ENCODE peak calls at places on chromosomes 5 and 9, in six cellular contexts. O is GM12878, W is HepG2, K is GM12891, S is H1, T is K562. I is an unnamed sample.

GRCh38 chr5:31502506-31502905 is 29.4 kb downstream of the DROSHA start:
- DNase-seq in K (no peak), W (no peak), O (no peak), T (no peak), S (no peak), I (no peak)

GRCh38 chr9:129783516-129784361 is 19.2 kb upstream of the TOR1B start:
- DNase-seq in W (peak), K (peak), T (peak), O (peak), S (peak), I (peak)

GRCh38 chr9:95313010-95313498 is 4.5 kb downstream of the FANCC start:
- DNase-seq in K (peak), W (peak), O (no peak), T (no peak), S (peak), I (no peak)

GRCh38 chr9:124934290-124934689 is 6.6 kb downstream of the GOLGA1 start:
- DNase-seq in O (peak), W (no peak), K (no peak), T (no peak), S (no peak), I (no peak)

GRCh38 chr5:140794594-140795258 is at the start of gene PCDHA2:
- DNase-seq in K (no peak), T (no peak), S (no peak), W (no peak), O (no peak), I (no peak)

GRCh38 chr5:23412515-23412914 is 94.9 kb upstream of the PRDM9 start:
- DNase-seq in W (no peak), S (no peak), K (no peak), T (no peak), O (no peak), I (no peak)

GRCh38 chr5:37717613-37718431 is 122.0 kb downstream of the GDNF start:
- DNase-seq in S (no peak), O (no peak), T (no peak), W (peak), K (no peak), I (no peak)

GRCh38 chr5:55603947-55604346 is 69.2 kb upstream of the PLPP1 start:
- DNase-seq in S (no peak), T (no peak), O (no peak), W (no peak), K (no peak), I (no peak)

GRCh38 chr9:134469041-134469875 is 143.0 kb downstream of the RXRA start:
- DNase-seq in O (no peak), S (no peak), T (no peak), W (no peak), K (no peak), I (no peak)

GRCh38 chr9:112849363-112849922 is 41.2 kb downstream of the SLC46A2 start:
- DNase-seq in O (no peak), S (no peak), W (no peak), T (no peak), K (no peak), I (no peak)

GRCh38 chr5:96245401-96246091 is 187.5 kb downstream of the PCSK1 start:
- DNase-seq in T (no peak), W (peak), O (no peak), S (no peak), K (no peak), I (no peak)

GRCh38 chr5:96248152-96248551 is 184.9 kb downstream of the PCSK1 start:
- DNase-seq in T (no peak), O (no peak), S (no peak), K (no peak), W (no peak), I (no peak)

GRCh38 chr5:96244696-96245095 is 188.4 kb downstream of the PCSK1 start:
- DNase-seq in W (no peak), T (no peak), K (no peak), O (no peak), S (no peak), I (no peak)

GRCh38 chr5:96247097-96247675 is 185.9 kb downstream of the PCSK1 start:
- DNase-seq in K (no peak), W (no peak), S (no peak), O (no peak), T (no peak), I (no peak)

GRCh38 chr5:96247733-96248132 is 185.3 kb downstream of the PCSK1 start:
- DNase-seq in K (no peak), W (no peak), O (no peak), S (no peak), T (no peak), I (no peak)
- TF ChIP-seq TAF1 in K (no peak), W (no peak), O (no peak), S (no peak), T (no peak), I (no peak)

GRCh38 chr9:26950521-26950920 is 3.5 kb upstream of the PLAA start:
- DNase-seq in O (no peak), K (no peak), W (no peak), S (no peak), T (no peak), I (no peak)

GRCh38 chr9:26955222-26955903 is 849 bp upstream of the IFT74 start:
- DNase-seq in S (no peak), O (no peak), T (no peak), W (no peak), K (no peak), I (no peak)

GRCh38 chr9:26951794-26952193 is 4.4 kb upstream of the IFT74 start:
- DNase-seq in K (no peak), O (no peak), T (no peak), S (no peak), W (no peak), I (no peak)

GRCh38 chr9:26954050-26954508 is 2.1 kb upstream of the IFT74 start:
- DNase-seq in T (no peak), K (no peak), O (no peak), S (no peak), W (no peak), I (no peak)

DNA sequence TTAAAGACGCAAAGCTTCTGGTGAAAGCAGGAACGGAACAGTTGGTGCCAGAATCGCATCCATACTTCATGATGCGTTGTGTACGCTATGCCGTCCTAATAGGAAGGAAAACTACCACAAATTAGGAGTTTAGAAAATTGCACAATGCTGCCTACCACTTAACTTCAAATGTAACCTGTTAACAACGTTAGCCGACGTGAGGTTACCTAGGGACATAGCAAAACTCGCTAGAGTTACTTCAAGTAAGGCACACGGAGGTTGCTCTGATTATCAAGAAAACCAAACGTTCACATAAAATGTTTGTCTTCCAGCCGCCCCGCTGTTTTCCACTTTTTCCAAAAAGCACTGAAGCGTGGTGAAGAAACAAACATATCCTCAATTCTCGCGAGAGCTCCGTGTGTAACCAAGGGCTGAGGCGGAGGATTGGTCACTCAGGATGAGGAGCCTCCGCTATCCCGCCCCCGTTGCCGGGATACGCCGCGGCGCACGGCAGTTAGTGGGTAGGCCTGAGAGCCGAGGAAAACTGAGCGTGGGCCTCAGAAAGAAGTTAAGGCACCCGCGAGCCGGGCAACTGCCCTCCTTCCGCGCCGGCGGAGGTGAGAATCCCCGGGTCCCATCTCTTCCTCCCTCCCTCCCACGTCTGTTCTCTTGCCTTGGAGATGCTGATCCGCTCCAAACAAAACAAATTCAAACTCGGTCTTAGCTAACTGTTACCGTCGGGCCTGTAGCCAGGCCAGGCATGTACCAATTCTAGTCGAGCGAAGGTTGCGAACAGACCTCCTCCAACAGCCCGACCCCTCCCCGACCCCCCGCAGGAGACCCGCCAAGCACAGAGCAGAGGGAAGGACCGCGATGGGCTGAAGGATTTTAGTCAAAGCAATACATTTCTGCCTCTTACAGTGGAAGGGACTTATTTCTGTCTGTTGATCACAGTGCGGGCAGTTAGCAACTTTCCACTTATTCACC is at the start of gene IFT74:
- DNase-seq in S (peak), W (peak), K (peak), O (peak), T (peak), I (peak)
- TF ChIP-seq POLR2A in S (no peak), W (peak), K (peak), O (peak), T (peak), I (peak)

DNA sequence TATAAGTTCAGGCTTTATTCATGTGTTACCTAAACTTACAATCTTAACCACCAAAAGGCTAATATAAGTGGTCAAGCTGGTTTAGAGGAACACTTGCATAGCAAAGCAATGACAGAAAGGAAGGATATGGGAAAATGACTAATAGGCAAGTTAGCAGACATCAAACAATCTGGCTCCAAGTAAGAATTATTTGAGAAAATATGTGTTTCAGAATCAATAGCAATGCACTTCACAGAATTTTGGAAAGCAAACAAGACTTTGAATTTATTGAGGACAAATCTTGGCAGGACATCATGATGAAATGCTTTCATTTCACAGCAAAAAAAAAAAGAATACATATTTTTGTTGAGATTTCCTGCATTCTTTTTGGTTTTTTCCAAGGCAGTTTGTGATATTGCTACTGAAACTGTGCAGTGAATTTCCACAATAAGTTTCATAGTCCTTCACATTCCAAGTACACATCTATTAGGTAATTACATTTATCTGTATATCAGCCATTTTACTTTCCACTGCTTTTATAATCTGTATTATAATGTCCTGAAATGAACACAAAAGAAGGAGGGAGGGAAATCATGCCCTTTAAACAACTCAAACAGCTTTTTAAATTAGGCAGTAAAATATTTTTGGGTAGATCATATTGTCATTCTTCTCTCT is 417.9 kb downstream of the NR2F1-AS1 start:
- DNase-seq in S (no peak), K (no peak), O (no peak), W (no peak), T (no peak), I (no peak)
- TF ChIP-seq POLR2AphosphoS5 in S (no peak), K (no peak), O (no peak), W (no peak), T (no peak), I (no peak)

GRCh38 chr5:108820983-108821382 is 73.3 kb downstream of the FER start:
- DNase-seq in O (no peak), T (no peak), S (no peak), W (no peak), K (no peak), I (no peak)
- TF ChIP-seq TAF1 in O (no peak), T (no peak), S (no peak), W (no peak), K (no peak), I (no peak)

GRCh38 chr5:58450811-58451629 is 8.9 kb downstream of the PLK2 start:
- DNase-seq in S (no peak), O (no peak), T (no peak), W (no peak), K (no peak), I (no peak)
- TF ChIP-seq POLR2A in S (no peak), O (no peak), T (no peak), W (no peak), K (no peak), I (no peak)

DNA sequence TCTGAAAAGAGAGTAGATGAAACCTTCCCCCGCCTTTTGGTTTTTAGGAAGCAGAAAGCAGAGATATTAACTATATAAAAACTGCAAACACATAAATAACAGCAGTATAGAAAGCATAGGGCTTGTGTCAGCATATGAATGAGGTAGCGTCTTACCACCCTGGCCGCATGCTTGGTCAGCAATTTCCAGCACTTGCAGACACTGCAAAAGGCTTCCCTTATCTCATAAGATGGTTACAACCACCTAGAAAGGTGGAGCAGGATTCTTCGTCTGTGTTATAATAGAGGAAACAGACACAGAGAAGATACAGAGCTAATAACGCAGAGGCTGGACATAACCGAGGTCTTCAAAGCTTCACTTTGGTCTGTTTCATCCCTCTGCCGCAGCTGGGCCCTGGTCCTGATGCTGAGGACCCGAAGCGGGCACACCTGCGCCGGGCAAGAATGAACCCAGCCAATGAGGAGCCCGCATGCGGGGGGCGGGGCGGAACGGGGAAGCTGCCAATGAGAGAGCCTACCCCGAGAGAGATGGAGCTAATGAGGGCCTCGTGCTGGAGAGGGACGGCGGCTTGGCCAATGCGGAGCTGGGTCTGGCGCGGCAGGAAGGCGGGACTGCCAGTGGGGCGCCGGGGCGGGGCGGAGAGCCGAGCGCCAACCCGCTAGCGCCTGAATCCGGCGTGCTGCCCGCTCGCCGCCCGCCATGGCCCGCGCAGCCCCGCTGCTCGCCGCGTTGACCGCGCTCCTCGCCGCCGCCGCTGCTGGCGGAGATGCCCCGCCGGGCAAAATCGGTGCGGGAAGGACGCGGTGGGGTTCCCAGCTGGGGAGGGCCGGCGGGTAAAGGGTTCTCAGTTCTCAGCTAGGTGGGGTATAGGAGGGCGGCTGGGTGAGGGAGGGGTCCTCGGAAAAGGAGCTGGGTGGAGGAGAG is at the start of gene PCYOX1L:
- DNase-seq in S (peak), K (peak), T (peak), O (peak), W (peak), I (peak)
- TF ChIP-seq POLR2AphosphoS5 in S (peak), K (peak), T (peak), O (peak), W (no peak), I (peak)

I was measured in GM12892.